ENCODE peak calls at places on chromosomes 7 and 10, in eight cellular contexts. T, B, J, Q, R, P, G and L are unnamed samples.
A peak's percentile ranks its signal among the peaks of the same experiment; 100 is the strongest.

GRCh38 chr7:95824586-95824985 is 52.2 kb downstream of the DYNC1I1 start:
- DNase-seq in T (no peak), B (no peak), J (no peak), Q (no peak), R (no peak), P (no peak), G (no peak), L (no peak)

GRCh38 chr10:88045116-88045515 is 181.7 kb downstream of the PTEN start:
- DNase-seq in T (no peak), B (no peak), J (no peak), Q (no peak), R (no peak), P (no peak), G (no peak), L (peak; percentile 54)

GRCh38 chr10:104321716-104322415 is 16.4 kb downstream of the ITPRIP start:
- DNase-seq in T (no peak), B (peak; percentile 34), J (no peak), Q (no peak), R (no peak), P (no peak), G (peak; percentile 55), L (no peak)

GRCh38 chr7:27999829-28000228 is 180.8 kb downstream of the JAZF1 start:
- DNase-seq in T (no peak), B (no peak), J (no peak), Q (no peak), R (no peak), P (no peak), G (no peak), L (no peak)

GRCh38 chr7:14924398-14924797 is 21.8 kb upstream of the DGKB start:
- DNase-seq in T (no peak), B (no peak), J (no peak), Q (no peak), R (no peak), P (peak; percentile 30), G (no peak), L (no peak)

GRCh38 chr7:157158400-157158799 is 19.7 kb downstream of the UBE3C start:
- DNase-seq in T (no peak), B (no peak), J (peak; percentile 64), Q (no peak), R (no peak), P (no peak), G (no peak), L (no peak)

GRCh38 chr10:133124357-133125211 is 35.4 kb upstream of the KNDC1 start:
- DNase-seq in T (no peak), B (no peak), J (peak; percentile 77), Q (peak; percentile 87), R (no peak), P (peak; percentile 6), G (peak; percentile 75), L (peak; percentile 7)

GRCh38 chr10:85612378-85612775 is 754.2 kb downstream of the GRID1 start:
- DNase-seq in T (peak; percentile 11), B (peak; percentile 63), J (no peak), Q (peak; percentile 24), R (no peak), P (no peak), G (no peak), L (no peak)

GRCh38 chr10:43957267-43958070 is 308.8 kb upstream of the ZNF32 start:
- DNase-seq in T (peak; percentile 17), B (no peak), J (no peak), Q (peak; percentile 28), R (no peak), P (no peak), G (peak; percentile 18), L (no peak)

GRCh38 chr7:15625456-15625855 is 61.0 kb downstream of the MEOX2 start:
- DNase-seq in T (no peak), B (no peak), J (no peak), Q (no peak), R (no peak), P (no peak), G (no peak), L (peak; percentile 46)

GRCh38 chr7:100687261-100687660 is 6.8 kb downstream of the GIGYF1 start:
- DNase-seq in T (no peak), B (no peak), J (no peak), Q (no peak), R (no peak), P (no peak), G (no peak), L (no peak)

GRCh38 chr7:683526-684205 is 42.8 kb upstream of the DNAAF5 start:
- DNase-seq in T (no peak), B (no peak), J (no peak), Q (no peak), R (no peak), P (no peak), G (peak; percentile 60), L (no peak)

GRCh38 chr7:40586197-40586596 is 451.4 kb downstream of the SUGCT start:
- DNase-seq in T (no peak), B (peak; percentile 28), J (no peak), Q (no peak), R (no peak), P (peak; percentile 73), G (no peak), L (peak; percentile 77)

GRCh38 chr10:133439517-133440461 is 14.0 kb upstream of the SCART1 start:
- DNase-seq in T (no peak), B (no peak), J (no peak), Q (no peak), R (no peak), P (no peak), G (no peak), L (no peak)

GRCh38 chr7:131501422-131501821 is 55.0 kb downstream of the PODXL start:
- DNase-seq in T (no peak), B (peak; percentile 52), J (no peak), Q (no peak), R (peak; percentile 52), P (peak; percentile 81), G (no peak), L (peak; percentile 70)

GRCh38 chr7:142603870-142604448 is 145.3 kb upstream of the PRSS1 start:
- DNase-seq in T (no peak), B (peak; percentile 75), J (peak; percentile 70), Q (peak; percentile 76), R (no peak), P (peak; percentile 40), G (no peak), L (peak; percentile 84)

GRCh38 chr7:11228515-11228914 is 254.8 kb downstream of the PHF14 start:
- DNase-seq in T (no peak), B (no peak), J (no peak), Q (no peak), R (no peak), P (peak; percentile 40), G (peak; percentile 75), L (no peak)

GRCh38 chr10:11270135-11270857 is 252.6 kb downstream of the CELF2 start:
- DNase-seq in T (peak; percentile 80), B (peak; percentile 64), J (peak; percentile 93), Q (peak; percentile 97), R (no peak), P (peak; percentile 22), G (peak; percentile 87), L (peak; percentile 9)

GRCh38 chr10:11272915-11273389 is 255.3 kb downstream of the CELF2 start:
- DNase-seq in T (peak; percentile 31), B (no peak), J (no peak), Q (no peak), R (no peak), P (no peak), G (no peak), L (no peak)

GRCh38 chr10:11265486-11265885 is 247.8 kb downstream of the CELF2 start:
- DNase-seq in T (no peak), B (no peak), J (no peak), Q (no peak), R (no peak), P (no peak), G (no peak), L (no peak)

GRCh38 chr10:11276475-11276990 is 258.9 kb downstream of the CELF2 start:
- DNase-seq in T (peak; percentile 50), B (no peak), J (no peak), Q (no peak), R (no peak), P (no peak), G (no peak), L (no peak)

GRCh38 chr10:11270858-11271179 is 253.1 kb downstream of the CELF2 start:
- DNase-seq in T (peak; percentile 54), B (no peak), J (no peak), Q (no peak), R (no peak), P (no peak), G (no peak), L (no peak)
- TF ChIP-seq CTCF in T (no peak), B (no peak), J (no peak), Q (no peak), R (no peak), P (no peak), G (no peak), L (no peak)

GRCh38 chr10:29692121-29692539 is 57.4 kb upstream of the SVIL start:
- DNase-seq in T (no peak), B (no peak), J (no peak), Q (no peak), R (no peak), P (no peak), G (no peak), L (peak; percentile 55)
- H3K4me3 ChIP-seq in T (peak overlapping the region; percentile 28), B (no peak overlapping the region), J (no peak overlapping the region), Q (no peak overlapping the region), R (no peak overlapping the region), P (no peak overlapping the region), G (peak overlapping the region; percentile 9), L (peak overlapping the region; percentile 33)

GRCh38 chr7:151032936-151033863 is 5.0 kb downstream of the ABCB8 start:
- DNase-seq in T (no peak), B (peak; percentile 52), J (no peak), Q (peak; percentile 58), R (no peak), P (no peak), G (no peak), L (no peak)
- TF ChIP-seq CTCF in T (no peak), B (peak; percentile 29), J (no peak), Q (peak; percentile 55), R (no peak), P (no peak), G (no peak), L (no peak)

GRCh38 chr10:1978593-1978992 is 241.3 kb upstream of the ADARB2 start:
- DNase-seq in T (no peak), B (no peak), J (no peak), Q (no peak), R (no peak), P (no peak), G (no peak), L (no peak)
- H3K4me3 ChIP-seq in T (no peak overlapping the region), B (no peak overlapping the region), J (no peak overlapping the region), Q (no peak overlapping the region), R (no peak overlapping the region), P (no peak overlapping the region), G (no peak overlapping the region), L (no peak overlapping the region)

GRCh38 chr10:7756360-7756992 is 31.3 kb downstream of the KIN start:
- DNase-seq in T (no peak), B (peak; percentile 39), J (peak; percentile 39), Q (peak; percentile 55), R (no peak), P (peak; percentile 23), G (no peak), L (peak; percentile 16)
- TF ChIP-seq CTCF in T (no peak), B (peak; percentile 58), J (peak; percentile 52), Q (peak; percentile 71), R (peak; percentile 68), P (peak; percentile 57), G (peak; percentile 36), L (peak; percentile 55)

GRCh38 chr10:96830511-96831199 is 1.4 kb upstream of the LCOR start:
- DNase-seq in T (no peak), B (peak; percentile 83), J (peak; percentile 73), Q (peak; percentile 91), R (no peak), P (peak; percentile 58), G (no peak), L (peak; percentile 41)
- H3K4me3 ChIP-seq in T (no peak overlapping the region), B (peak overlapping the region; percentile 73), J (no peak overlapping the region), Q (peak overlapping the region; percentile 89), R (no peak overlapping the region), P (no peak overlapping the region), G (no peak overlapping the region), L (no peak overlapping the region)